ENCODE peak calls at places on chromosomes 4 and X, in nine cellular contexts. One of them, this sample, is unnamed.

GRCh38 chr4:119286377-119287002 is 35.4 kb downstream of the FABP2 start:
- DNase-seq in AG04450: peak; percentile 42
- DNase-seq in breast epithelium: no peak
- DNase-seq in fibroblast of the aortic adventitia: peak; percentile 90
- DNase-seq in fibroblast of mammary gland: peak; percentile 83
- DNase-seq in SK-N-SH: peak; percentile 32
- DNase-seq in OCI-LY7: peak; percentile 57
- DNase-seq in GM23248: peak; percentile 83
- DNase-seq in IMR-90: peak; percentile 83
- DNase-seq in this sample: peak; percentile 47

GRCh38 chr4:106201373-106201772 is 114.6 kb downstream of the TBCK start:
- DNase-seq in breast epithelium: no peak
- DNase-seq in IMR-90: peak; percentile 12
- DNase-seq in SK-N-SH: peak; percentile 28
- DNase-seq in OCI-LY7: peak; percentile 14
- DNase-seq in fibroblast of mammary gland: peak; percentile 23
- DNase-seq in GM23248: peak; percentile 37
- DNase-seq in AG04450: no peak
- DNase-seq in fibroblast of the aortic adventitia: peak; percentile 29
- DNase-seq in this sample: no peak

GRCh38 chr4:40552536-40552935 is 77.1 kb downstream of the RBM47 start:
- DNase-seq in OCI-LY7: no peak
- DNase-seq in breast epithelium: no peak
- DNase-seq in fibroblast of the aortic adventitia: peak; percentile 24
- DNase-seq in GM23248: no peak
- DNase-seq in IMR-90: no peak
- DNase-seq in fibroblast of mammary gland: no peak
- DNase-seq in AG04450: no peak
- DNase-seq in SK-N-SH: no peak
- DNase-seq in this sample: no peak

GRCh38 chrX:12137982-12138365 is 299 bp upstream of the FRMPD4 start:
- DNase-seq in fibroblast of the aortic adventitia: peak; percentile 12
- DNase-seq in fibroblast of mammary gland: no peak
- DNase-seq in GM23248: no peak
- DNase-seq in AG04450: no peak
- DNase-seq in SK-N-SH: no peak
- DNase-seq in OCI-LY7: no peak
- DNase-seq in breast epithelium: no peak
- DNase-seq in IMR-90: no peak
- DNase-seq in this sample: no peak

GRCh38 chrX:109707322-109707721 is 25.7 kb downstream of the ACSL4 start:
- DNase-seq in OCI-LY7: no peak
- DNase-seq in AG04450: no peak
- DNase-seq in fibroblast of mammary gland: no peak
- DNase-seq in SK-N-SH: no peak
- DNase-seq in IMR-90: no peak
- DNase-seq in GM23248: no peak
- DNase-seq in breast epithelium: no peak
- DNase-seq in fibroblast of the aortic adventitia: no peak
- DNase-seq in this sample: no peak

GRCh38 chr4:169745291-169745690 is 12.5 kb downstream of the HPF1 start:
- DNase-seq in SK-N-SH: no peak
- DNase-seq in breast epithelium: no peak
- DNase-seq in fibroblast of mammary gland: peak; percentile 80
- DNase-seq in OCI-LY7: no peak
- DNase-seq in GM23248: peak; percentile 77
- DNase-seq in AG04450: no peak
- DNase-seq in fibroblast of the aortic adventitia: peak; percentile 62
- DNase-seq in IMR-90: peak; percentile 65
- DNase-seq in this sample: peak; percentile 52

GRCh38 chr4:70589785-70590184 is 2.3 kb upstream of the AMBN start:
- DNase-seq in fibroblast of the aortic adventitia: no peak
- DNase-seq in AG04450: no peak
- DNase-seq in breast epithelium: no peak
- DNase-seq in OCI-LY7: peak; percentile 44
- DNase-seq in SK-N-SH: no peak
- DNase-seq in GM23248: no peak
- DNase-seq in IMR-90: no peak
- DNase-seq in fibroblast of mammary gland: no peak
- DNase-seq in this sample: no peak

GRCh38 chr4:7266525-7267292 is 74.4 kb downstream of the SORCS2 start:
- DNase-seq in breast epithelium: no peak
- DNase-seq in AG04450: peak; percentile 56
- DNase-seq in GM23248: peak; percentile 96
- DNase-seq in SK-N-SH: no peak
- DNase-seq in IMR-90: peak; percentile 92
- DNase-seq in fibroblast of the aortic adventitia: peak; percentile 56
- DNase-seq in OCI-LY7: no peak
- DNase-seq in fibroblast of mammary gland: peak; percentile 92
- DNase-seq in this sample: peak; percentile 60

GRCh38 chr4:81724925-81725329 is 253.2 kb upstream of the RASGEF1B start:
- DNase-seq in breast epithelium: no peak
- DNase-seq in AG04450: no peak
- DNase-seq in IMR-90: no peak
- DNase-seq in fibroblast of mammary gland: peak; percentile 2
- DNase-seq in GM23248: peak; percentile 2
- DNase-seq in OCI-LY7: peak; percentile 55
- DNase-seq in SK-N-SH: no peak
- DNase-seq in fibroblast of the aortic adventitia: no peak
- DNase-seq in this sample: no peak

GRCh38 chr4:184384810-184385557 is 89.4 kb downstream of the IRF2 start:
- DNase-seq in breast epithelium: no peak
- DNase-seq in IMR-90: peak; percentile 46
- DNase-seq in OCI-LY7: peak; percentile 25
- DNase-seq in AG04450: no peak
- DNase-seq in GM23248: no peak
- DNase-seq in fibroblast of the aortic adventitia: no peak
- DNase-seq in fibroblast of mammary gland: no peak
- DNase-seq in SK-N-SH: no peak
- DNase-seq in this sample: no peak

GRCh38 chr4:184384056-184384809 is 90.1 kb downstream of the IRF2 start:
- DNase-seq in fibroblast of mammary gland: peak; percentile 93
- DNase-seq in OCI-LY7: peak; percentile 92
- DNase-seq in GM23248: peak; percentile 73
- DNase-seq in AG04450: peak; percentile 86
- DNase-seq in fibroblast of the aortic adventitia: peak; percentile 98
- DNase-seq in breast epithelium: no peak
- DNase-seq in SK-N-SH: no peak
- DNase-seq in IMR-90: peak; percentile 96
- DNase-seq in this sample: peak; percentile 94

GRCh38 chr4:184383497-184384055 is 90.8 kb downstream of the IRF2 start:
- DNase-seq in SK-N-SH: no peak
- DNase-seq in OCI-LY7: no peak
- DNase-seq in AG04450: peak; percentile 90
- DNase-seq in fibroblast of mammary gland: peak; percentile 98
- DNase-seq in fibroblast of the aortic adventitia: peak; percentile 98
- DNase-seq in breast epithelium: no peak
- DNase-seq in GM23248: peak; percentile 94
- DNase-seq in IMR-90: peak; percentile 99
- DNase-seq in this sample: peak; percentile 93

GRCh38 chr4:184380707-184381106 is 93.6 kb downstream of the IRF2 start:
- DNase-seq in OCI-LY7: no peak
- DNase-seq in fibroblast of mammary gland: no peak
- DNase-seq in AG04450: no peak
- DNase-seq in GM23248: no peak
- DNase-seq in IMR-90: no peak
- DNase-seq in breast epithelium: no peak
- DNase-seq in SK-N-SH: no peak
- DNase-seq in fibroblast of the aortic adventitia: no peak
- DNase-seq in this sample: no peak

DNA sequence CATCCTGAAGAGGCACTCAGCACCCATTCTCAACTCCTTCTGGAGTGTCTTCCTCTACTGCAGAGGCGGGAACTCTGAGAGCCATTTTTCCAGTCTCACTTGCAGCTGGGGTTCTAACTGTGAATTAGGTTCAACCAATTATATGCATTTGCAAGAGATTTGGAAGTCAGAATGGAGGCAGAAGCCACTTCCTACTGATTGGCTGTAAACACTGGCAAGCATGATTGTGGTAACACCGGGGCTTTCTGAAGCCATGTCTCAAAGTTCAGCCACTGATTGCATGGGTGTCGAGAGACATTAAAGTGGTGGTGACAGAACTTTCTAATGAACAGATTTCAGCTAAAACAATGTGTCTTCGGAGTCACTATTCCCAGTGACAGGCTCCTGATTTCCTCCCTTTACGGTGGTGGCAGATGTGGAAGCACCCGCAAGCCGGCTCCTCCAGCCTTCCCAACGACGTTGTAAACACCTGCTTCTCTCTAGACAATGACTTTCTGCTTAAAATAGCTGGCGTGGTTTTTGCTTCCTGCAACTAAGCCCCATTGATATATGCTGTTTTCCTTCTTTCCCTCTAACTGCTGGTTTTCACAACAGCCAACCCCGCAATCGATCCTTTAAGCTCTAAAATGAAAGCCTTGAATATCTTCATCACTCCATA is 92.0 kb downstream of the IRF2 start:
- DNase-seq in SK-N-SH: no peak
- DNase-seq in fibroblast of mammary gland: no peak
- DNase-seq in GM23248: no peak
- DNase-seq in OCI-LY7: peak; percentile 39
- DNase-seq in IMR-90: no peak
- DNase-seq in breast epithelium: no peak
- DNase-seq in AG04450: no peak
- DNase-seq in fibroblast of the aortic adventitia: no peak
- DNase-seq in this sample: no peak
- H3K4me3 ChIP-seq in SK-N-SH: no peak overlapping the region
- H3K4me3 ChIP-seq in fibroblast of mammary gland: no peak overlapping the region
- H3K4me3 ChIP-seq in GM23248: no peak overlapping the region
- H3K4me3 ChIP-seq in OCI-LY7: peak overlapping the region; percentile 38
- H3K4me3 ChIP-seq in IMR-90: no peak overlapping the region
- H3K4me3 ChIP-seq in breast epithelium: no peak overlapping the region
- H3K4me3 ChIP-seq in AG04450: no peak overlapping the region
- H3K4me3 ChIP-seq in fibroblast of the aortic adventitia: no peak overlapping the region
- H3K4me3 ChIP-seq in this sample: no peak overlapping the region

GRCh38 chr4:52751349-52751911 is at the start of gene ERVMER34-1:
- DNase-seq in breast epithelium: peak; percentile 72
- DNase-seq in OCI-LY7: no peak
- DNase-seq in GM23248: peak; percentile 47
- DNase-seq in SK-N-SH: peak; percentile 89
- DNase-seq in fibroblast of the aortic adventitia: peak; percentile 7
- DNase-seq in AG04450: no peak
- DNase-seq in IMR-90: no peak
- DNase-seq in fibroblast of mammary gland: peak; percentile 24
- DNase-seq in this sample: no peak
- H3K4me3 ChIP-seq in breast epithelium: peak within 1 kb of the TSS; percentile 64
- H3K4me3 ChIP-seq in OCI-LY7: no peak within 1 kb of the TSS
- H3K4me3 ChIP-seq in GM23248: peak within 1 kb of the TSS; percentile 76
- H3K4me3 ChIP-seq in SK-N-SH: peak within 1 kb of the TSS; percentile 63
- H3K4me3 ChIP-seq in fibroblast of the aortic adventitia: peak within 1 kb of the TSS; percentile 55
- H3K4me3 ChIP-seq in AG04450: peak within 1 kb of the TSS; percentile 59
- H3K4me3 ChIP-seq in IMR-90: peak within 1 kb of the TSS; percentile 48
- H3K4me3 ChIP-seq in fibroblast of mammary gland: peak within 1 kb of the TSS; percentile 42
- H3K4me3 ChIP-seq in this sample: peak within 1 kb of the TSS; percentile 54

GRCh38 chr4:3371038-3371437 is 70.7 kb upstream of the HGFAC start:
- DNase-seq in SK-N-SH: peak; percentile 31
- DNase-seq in fibroblast of the aortic adventitia: peak; percentile 24
- DNase-seq in fibroblast of mammary gland: no peak
- DNase-seq in breast epithelium: no peak
- DNase-seq in OCI-LY7: no peak
- DNase-seq in GM23248: peak; percentile 7
- DNase-seq in IMR-90: no peak
- DNase-seq in AG04450: no peak
- DNase-seq in this sample: no peak

GRCh38 chr4:3367866-3368265 is 73.9 kb upstream of the HGFAC start:
- DNase-seq in fibroblast of mammary gland: no peak
- DNase-seq in IMR-90: no peak
- DNase-seq in SK-N-SH: no peak
- DNase-seq in GM23248: no peak
- DNase-seq in breast epithelium: no peak
- DNase-seq in AG04450: no peak
- DNase-seq in OCI-LY7: no peak
- DNase-seq in fibroblast of the aortic adventitia: no peak
- DNase-seq in this sample: no peak

GRCh38 chr4:3369781-3370660 is 71.7 kb upstream of the HGFAC start:
- DNase-seq in GM23248: peak; percentile 96
- DNase-seq in AG04450: peak; percentile 57
- DNase-seq in IMR-90: peak; percentile 94
- DNase-seq in breast epithelium: no peak
- DNase-seq in fibroblast of the aortic adventitia: peak; percentile 87
- DNase-seq in SK-N-SH: peak; percentile 69
- DNase-seq in OCI-LY7: no peak
- DNase-seq in fibroblast of mammary gland: peak; percentile 82
- DNase-seq in this sample: peak; percentile 65

GRCh38 chr4:3368334-3368733 is 73.4 kb upstream of the HGFAC start:
- DNase-seq in OCI-LY7: no peak
- DNase-seq in IMR-90: no peak
- DNase-seq in AG04450: no peak
- DNase-seq in GM23248: no peak
- DNase-seq in fibroblast of the aortic adventitia: no peak
- DNase-seq in fibroblast of mammary gland: no peak
- DNase-seq in breast epithelium: no peak
- DNase-seq in SK-N-SH: no peak
- DNase-seq in this sample: no peak

GRCh38 chr4:3368841-3369760 is 72.7 kb upstream of the HGFAC start:
- DNase-seq in OCI-LY7: no peak
- DNase-seq in SK-N-SH: peak; percentile 62
- DNase-seq in IMR-90: no peak
- DNase-seq in GM23248: no peak
- DNase-seq in fibroblast of mammary gland: no peak
- DNase-seq in fibroblast of the aortic adventitia: no peak
- DNase-seq in AG04450: no peak
- DNase-seq in breast epithelium: no peak
- DNase-seq in this sample: no peak
- H3K4me3 ChIP-seq in OCI-LY7: no peak overlapping the region
- H3K4me3 ChIP-seq in SK-N-SH: peak overlapping the region; percentile 62
- H3K4me3 ChIP-seq in IMR-90: no peak overlapping the region
- H3K4me3 ChIP-seq in GM23248: peak overlapping the region; percentile 69
- H3K4me3 ChIP-seq in fibroblast of mammary gland: peak overlapping the region; percentile 9
- H3K4me3 ChIP-seq in fibroblast of the aortic adventitia: peak overlapping the region; percentile 54
- H3K4me3 ChIP-seq in AG04450: peak overlapping the region; percentile 49
- H3K4me3 ChIP-seq in breast epithelium: peak overlapping the region; percentile 9
- H3K4me3 ChIP-seq in this sample: peak overlapping the region; percentile 35

DNA sequence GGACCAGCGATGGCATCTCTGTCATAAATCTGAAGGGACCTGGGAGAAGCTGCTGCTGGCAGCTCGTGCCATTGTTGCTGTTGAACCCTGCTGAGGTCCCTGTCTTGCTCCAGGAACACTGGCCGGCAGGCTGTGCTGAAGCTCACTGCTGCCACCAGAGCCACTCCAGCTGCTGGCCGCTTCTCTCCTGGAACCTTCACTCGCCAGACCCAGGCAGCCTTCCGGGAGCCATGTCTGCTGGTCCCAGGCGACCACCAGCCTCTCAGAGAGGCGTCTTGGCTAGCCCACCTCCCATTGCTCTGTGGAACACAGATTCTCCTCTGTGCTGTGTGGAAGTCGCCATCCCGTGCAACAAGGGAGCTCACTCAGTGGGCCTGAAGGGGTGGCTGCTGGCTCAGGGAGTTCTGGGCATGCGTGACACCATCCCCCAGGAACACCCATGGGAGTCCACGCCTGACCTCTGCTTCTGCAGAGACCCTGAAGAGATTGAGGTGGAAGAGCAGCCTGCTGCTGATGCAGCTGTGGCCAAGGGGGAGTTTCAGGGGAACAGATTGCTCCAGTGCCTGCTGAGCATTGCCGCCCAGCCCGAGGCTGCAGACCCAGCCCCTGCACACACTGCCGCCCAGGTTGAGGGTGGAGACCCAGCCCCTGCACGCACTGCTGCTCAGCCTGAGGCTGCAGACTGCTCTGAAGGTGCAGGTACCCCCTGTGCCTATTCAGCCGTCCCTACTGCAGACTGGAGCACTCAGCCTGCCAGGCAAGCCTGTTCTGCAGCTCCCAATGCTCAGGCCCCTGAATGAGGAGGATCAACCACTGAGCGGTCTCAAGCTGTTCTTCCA is 33.1 kb upstream of the CYP4V2 start:
- DNase-seq in GM23248: no peak
- DNase-seq in fibroblast of mammary gland: no peak
- DNase-seq in SK-N-SH: peak; percentile 7
- DNase-seq in AG04450: no peak
- DNase-seq in fibroblast of the aortic adventitia: no peak
- DNase-seq in breast epithelium: no peak
- DNase-seq in IMR-90: no peak
- DNase-seq in OCI-LY7: no peak
- DNase-seq in this sample: no peak
- H3K4me3 ChIP-seq in GM23248: no peak overlapping the region
- H3K4me3 ChIP-seq in fibroblast of mammary gland: no peak overlapping the region
- H3K4me3 ChIP-seq in SK-N-SH: no peak overlapping the region
- H3K4me3 ChIP-seq in AG04450: no peak overlapping the region
- H3K4me3 ChIP-seq in fibroblast of the aortic adventitia: no peak overlapping the region
- H3K4me3 ChIP-seq in breast epithelium: no peak overlapping the region
- H3K4me3 ChIP-seq in IMR-90: no peak overlapping the region
- H3K4me3 ChIP-seq in OCI-LY7: no peak overlapping the region
- H3K4me3 ChIP-seq in this sample: no peak overlapping the region